ENCODE peak calls at places on chromosomes 5 and 9, in six cellular contexts. Z, L, A, H, V and T are unnamed samples.

GRCh38 chr9:133948138-133948537 is 44.0 kb downstream of the VAV2 start:
- DNase-seq in Z (no peak), L (no peak), A (no peak), H (no peak), V (no peak), T (no peak)

GRCh38 chr9:72012642-72013041 is 47.8 kb downstream of the C9orf57 start:
- DNase-seq in Z (no peak), L (no peak), A (no peak), H (no peak), V (no peak), T (no peak)

GRCh38 chr9:99907208-99907532 is 716 bp downstream of the STX17 start:
- DNase-seq in Z (no peak), L (no peak), A (no peak), H (no peak), V (no peak), T (no peak)

GRCh38 chr9:137381501-137382443 is 41.2 kb downstream of the EXD3 start:
- DNase-seq in Z (no peak), L (no peak), A (peak; percentile 27), H (no peak), V (no peak), T (no peak)

GRCh38 chr5:57834829-57835554 is 352.4 kb upstream of the ACTBL2 start:
- DNase-seq in Z (peak; percentile 26), L (peak; percentile 59), A (peak; percentile 80), H (peak; percentile 35), V (no peak), T (peak; percentile 44)

GRCh38 chr5:53151713-53152458 is 42.3 kb upstream of the MOCS2 start:
- DNase-seq in Z (no peak), L (peak; percentile 93), A (no peak), H (peak; percentile 67), V (no peak), T (no peak)

GRCh38 chr9:79572891-79573696 is 1.3 kb downstream of the TLE4 start:
- DNase-seq in Z (no peak), L (no peak), A (peak; percentile 34), H (peak; percentile 53), V (no peak), T (peak; percentile 24)

GRCh38 chr5:50768650-50769049 is 102.2 kb downstream of the PARP8 start:
- DNase-seq in Z (no peak), L (no peak), A (no peak), H (no peak), V (no peak), T (no peak)

GRCh38 chr5:136236479-136237083 is 43.6 kb upstream of the SMIM32 start:
- DNase-seq in Z (no peak), L (no peak), A (no peak), H (no peak), V (no peak), T (no peak)

GRCh38 chr9:18296702-18297531 is 177.0 kb upstream of the ADAMTSL1 start:
- DNase-seq in Z (no peak), L (peak; percentile 53), A (no peak), H (no peak), V (no peak), T (no peak)

GRCh38 chr9:4717815-4718214 is 23.2 kb downstream of the AK3 start:
- DNase-seq in Z (no peak), L (no peak), A (no peak), H (no peak), V (no peak), T (no peak)

GRCh38 chr5:78295035-78295961 is 800 bp upstream of the AP3B1 start:
- DNase-seq in Z (no peak), L (no peak), A (peak; percentile 76), H (peak; percentile 29), V (no peak), T (peak; percentile 68)

GRCh38 chr5:102561894-102562760 is 63.3 kb upstream of the SLCO6A1 start:
- DNase-seq in Z (peak; percentile 27), L (peak; percentile 1), A (peak; percentile 84), H (peak; percentile 36), V (peak; percentile 38), T (peak; percentile 24)

GRCh38 chr5:91189480-91190332 is 193.4 kb downstream of the ARRDC3 start:
- DNase-seq in Z (no peak), L (peak; percentile 85), A (no peak), H (peak; percentile 98), V (no peak), T (peak; percentile 85)

GRCh38 chr5:128826290-128826689 is 139.0 kb upstream of the SLC27A6 start:
- DNase-seq in Z (no peak), L (no peak), A (no peak), H (no peak), V (no peak), T (no peak)

GRCh38 chr5:145925353-145925752 is 11.0 kb upstream of the SH3RF2 start:
- DNase-seq in Z (no peak), L (peak; percentile 86), A (no peak), H (peak; percentile 82), V (no peak), T (peak; percentile 74)

GRCh38 chr5:141747646-141748229 is 65.7 kb upstream of the ARAP3 start:
- DNase-seq in Z (no peak), L (no peak), A (no peak), H (no peak), V (no peak), T (no peak)

GRCh38 chr5:91541696-91542095 is 158.6 kb upstream of the ARRDC3 start:
- DNase-seq in Z (no peak), L (peak; percentile 16), A (no peak), H (peak; percentile 17), V (no peak), T (no peak)

GRCh38 chr5:55004728-55005127 is 19.3 kb upstream of the GZMK start:
- DNase-seq in Z (no peak), L (peak; percentile 65), A (no peak), H (peak; percentile 21), V (no peak), T (peak; percentile 13)

GRCh38 chr5:83937837-83938236 is 217.2 kb upstream of the HAPLN1 start:
- DNase-seq in Z (no peak), L (no peak), A (no peak), H (no peak), V (no peak), T (no peak)

GRCh38 chr5:83947763-83948162 is 227.1 kb upstream of the HAPLN1 start:
- DNase-seq in Z (no peak), L (no peak), A (no peak), H (no peak), V (no peak), T (no peak)

DNA sequence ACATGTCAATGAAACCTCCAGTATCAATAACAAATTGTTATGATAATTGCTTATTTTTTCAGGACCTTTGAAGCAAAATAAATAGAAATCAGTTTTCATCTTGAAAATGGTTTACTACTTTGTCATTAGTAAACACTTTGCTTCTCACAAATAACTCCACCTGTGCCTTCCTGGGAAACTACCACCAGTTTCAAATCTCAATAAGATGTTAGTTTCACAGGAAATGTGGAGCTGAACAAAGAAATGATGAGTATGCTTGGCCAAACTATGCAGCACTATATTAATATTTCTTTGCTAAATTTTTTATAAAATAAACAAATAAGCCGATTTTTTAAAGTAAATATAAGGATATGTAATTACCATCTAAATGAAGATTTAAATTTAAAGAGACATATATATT is 221.5 kb upstream of the HAPLN1 start:
- DNase-seq in Z (no peak), L (no peak), A (no peak), H (no peak), V (no peak), T (no peak)
- H4K91ac ChIP-seq in Z (no peak overlapping the region), L (no peak overlapping the region), A (no peak overlapping the region), H (no peak overlapping the region), V (no peak overlapping the region), T (no peak overlapping the region)

GRCh38 chr9:124254261-124254682 is 3.5 kb upstream of the NEK6 start:
- DNase-seq in Z (no peak), L (no peak), A (no peak), H (no peak), V (no peak), T (no peak)
- H4K91ac ChIP-seq in Z (no peak overlapping the region), L (peak overlapping the region; percentile 23), A (no peak overlapping the region), H (peak overlapping the region; percentile 58), V (no peak overlapping the region), T (no peak overlapping the region)

GRCh38 chr9:77897292-77897691 is 134.3 kb downstream of the GNAQ start:
- DNase-seq in Z (no peak), L (peak; percentile 15), A (peak; percentile 49), H (no peak), V (no peak), T (no peak)
- H4K91ac ChIP-seq in Z (no peak overlapping the region), L (no peak overlapping the region), A (no peak overlapping the region), H (no peak overlapping the region), V (no peak overlapping the region), T (no peak overlapping the region)

GRCh38 chr5:132493241-132493640 is 2.7 kb upstream of the IRF1 start:
- DNase-seq in Z (no peak), L (no peak), A (no peak), H (no peak), V (no peak), T (no peak)
- H4K91ac ChIP-seq in Z (no peak overlapping the region), L (no peak overlapping the region), A (no peak overlapping the region), H (peak overlapping the region; percentile 70), V (no peak overlapping the region), T (no peak overlapping the region)

GRCh38 chr5:97021416-97021815 is 85.5 kb downstream of the LNPEP start:
- DNase-seq in Z (no peak), L (no peak), A (no peak), H (no peak), V (no peak), T (no peak)

GRCh38 chr5:97022898-97023297 is 87.0 kb downstream of the LNPEP start:
- DNase-seq in Z (no peak), L (no peak), A (no peak), H (no peak), V (no peak), T (no peak)

DNA sequence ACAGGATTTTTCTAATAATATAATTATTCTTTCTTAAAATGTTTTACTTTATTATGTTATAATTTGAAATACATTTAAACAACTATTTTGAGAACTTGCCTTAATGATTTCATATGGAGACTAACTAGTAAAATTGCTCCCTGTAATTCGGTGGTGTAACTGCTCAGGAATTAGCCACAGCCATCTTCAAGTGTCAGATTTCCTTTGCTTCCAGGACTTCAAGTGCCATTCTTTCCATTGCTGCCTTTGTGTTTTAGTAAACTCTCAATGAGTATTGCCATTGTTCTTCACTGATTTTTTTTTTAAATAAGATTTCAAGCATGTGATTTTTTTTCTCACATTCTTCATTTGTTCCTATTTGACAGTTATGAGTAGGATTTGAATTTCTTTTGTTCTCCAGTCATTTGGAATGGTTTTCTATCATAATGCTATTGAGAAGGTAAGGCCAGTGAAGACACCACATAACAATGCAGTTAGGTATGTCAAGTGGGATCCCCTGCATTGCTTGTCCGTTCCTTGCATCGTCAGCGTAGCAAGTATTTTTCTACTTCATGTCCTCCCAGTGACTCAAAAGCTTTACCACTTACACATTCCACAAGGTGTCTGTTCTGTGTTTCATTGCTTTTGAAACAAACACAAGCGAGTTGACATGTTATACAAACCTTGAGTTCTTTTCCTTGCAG is 83.7 kb downstream of the LNPEP start:
- DNase-seq in Z (peak; percentile 38), L (peak; percentile 34), A (no peak), H (peak; percentile 83), V (peak; percentile 29), T (peak; percentile 74)
- H4K91ac ChIP-seq in Z (no peak overlapping the region), L (no peak overlapping the region), A (no peak overlapping the region), H (no peak overlapping the region), V (no peak overlapping the region), T (no peak overlapping the region)

DNA sequence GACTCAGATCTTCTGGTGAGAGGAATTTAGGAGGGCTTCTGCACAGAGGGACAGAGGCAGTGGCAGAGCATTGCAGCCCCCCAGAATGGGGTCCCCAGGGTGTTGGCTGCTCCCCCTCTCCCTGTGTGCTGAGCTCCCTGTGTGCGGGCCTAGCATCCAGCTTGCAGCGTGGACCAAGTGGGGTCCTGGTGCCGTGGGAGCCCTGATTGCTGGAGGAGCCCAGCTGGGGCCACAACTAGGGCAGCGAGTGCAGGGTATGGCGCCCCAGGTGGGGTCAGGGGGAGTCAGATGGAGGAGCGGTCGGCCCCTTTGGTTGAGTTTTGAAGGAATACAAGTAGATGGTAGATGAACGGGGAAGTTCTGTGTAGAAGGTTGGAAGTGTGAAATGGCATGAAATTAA is 66.7 kb downstream of the TRIO start:
- DNase-seq in Z (no peak), L (no peak), A (no peak), H (no peak), V (no peak), T (no peak)
- H4K91ac ChIP-seq in Z (no peak overlapping the region), L (peak overlapping the region; percentile 81), A (no peak overlapping the region), H (peak overlapping the region; percentile 72), V (no peak overlapping the region), T (no peak overlapping the region)